ENCODE peak calls at places on chromosomes 2 and 18, in six cellular contexts. L, Q, Z, G, I and J are unnamed samples.

GRCh38 chr2:10932345-10933151 is 20.8 kb downstream of the KCNF1 start:
- DNase-seq in G (no peak), Q (no peak), L (no peak), Z (no peak), I (no peak), J (no peak)

GRCh38 chr2:106561356-106561755 is 74.2 kb downstream of the CD8B2 start:
- DNase-seq in Z (no peak), L (no peak), G (no peak), I (no peak), Q (peak), J (no peak)

GRCh38 chr18:56107821-56108485 is 520.0 kb upstream of the TCF4 start:
- DNase-seq in Z (no peak), G (no peak), Q (no peak), I (no peak), L (no peak), J (no peak)

GRCh38 chr2:217909156-217909820 is 93.5 kb downstream of the TNS1 start:
- DNase-seq in L (no peak), G (peak), I (no peak), Z (no peak), Q (no peak), J (no peak)

GRCh38 chr2:119647440-119648169 is 31.4 kb upstream of the TMEM177 start:
- DNase-seq in Q (no peak), Z (no peak), L (no peak), I (peak), G (no peak), J (no peak)

GRCh38 chr2:199602271-199602895 is 144.6 kb upstream of the SATB2 start:
- DNase-seq in I (no peak), G (peak), Z (no peak), L (peak), Q (no peak), J (no peak)

GRCh38 chr18:67199993-67200617 is 316.4 kb downstream of the DSEL start:
- DNase-seq in I (no peak), Z (no peak), G (peak), L (peak), Q (no peak), J (no peak)

GRCh38 chr18:48932462-48932818 is 18.3 kb downstream of the SMAD7 start:
- DNase-seq in Q (no peak), Z (no peak), G (no peak), I (no peak), L (no peak), J (no peak)

GRCh38 chr2:35548171-35548570 is 807.4 kb upstream of the CRIM1 start:
- DNase-seq in L (no peak), G (no peak), Z (no peak), I (no peak), Q (no peak), J (no peak)

GRCh38 chr2:67209107-67209506 is 188.0 kb upstream of the ETAA1 start:
- DNase-seq in I (no peak), Z (no peak), Q (no peak), G (no peak), L (no peak), J (no peak)

GRCh38 chr2:8260213-8260612 is 421.6 kb upstream of the ID2 start:
- DNase-seq in G (no peak), L (no peak), Q (no peak), I (no peak), Z (no peak), J (no peak)

GRCh38 chr2:128638741-128639477 is 320.2 kb upstream of the HS6ST1 start:
- DNase-seq in G (peak), Z (no peak), I (no peak), Q (no peak), L (no peak), J (peak)

GRCh38 chr2:127545796-127546195 is 10.3 kb downstream of the MYO7B start:
- DNase-seq in G (no peak), Z (no peak), Q (no peak), L (no peak), I (no peak), J (no peak)

GRCh38 chr2:222434204-222434603 is 9.9 kb downstream of the SGPP2 start:
- DNase-seq in I (no peak), Q (no peak), G (peak), Z (no peak), L (no peak), J (no peak)

GRCh38 chr2:50346586-50347351 is 685.2 kb downstream of the NRXN1 start:
- DNase-seq in Z (no peak), Q (no peak), I (no peak), L (no peak), G (peak), J (no peak)

GRCh38 chr2:188450740-188451480 is 159.2 kb downstream of the GULP1 start:
- DNase-seq in G (no peak), Q (no peak), L (no peak), Z (no peak), I (no peak), J (no peak)

GRCh38 chr2:215460682-215461081 is 24.8 kb upstream of the FN1 start:
- DNase-seq in L (no peak), I (no peak), G (no peak), Q (no peak), Z (no peak), J (no peak)

GRCh38 chr18:28816155-28816554 is 639.2 kb upstream of the CDH2 start:
- DNase-seq in Q (no peak), L (no peak), Z (no peak), I (no peak), G (no peak), J (no peak)

GRCh38 chr2:241773511-241774418 is 2.9 kb upstream of the GAL3ST2 start:
- DNase-seq in I (no peak), L (no peak), Q (no peak), G (no peak), Z (no peak), J (no peak)

GRCh38 chr2:132733119-132733518 is 63.1 kb upstream of the LYPD1 start:
- DNase-seq in Z (no peak), L (no peak), I (no peak), Q (no peak), G (no peak), J (no peak)

GRCh38 chr2:55742996-55743395 is 49.4 kb upstream of the PNPT1 start:
- DNase-seq in G (no peak), L (no peak), Z (no peak), Q (no peak), I (no peak), J (no peak)

GRCh38 chr2:180367831-180368230 is 360.7 kb upstream of the CWC22 start:
- DNase-seq in L (peak), Q (no peak), I (no peak), G (no peak), Z (no peak), J (no peak)

GRCh38 chr2:46481541-46482193 is 2.3 kb downstream of the TMEM247 start:
- DNase-seq in I (no peak), Q (no peak), Z (no peak), L (peak), G (no peak), J (no peak)

GRCh38 chr2:164597988-164598387 is 23.3 kb downstream of the GRB14 start:
- DNase-seq in Z (no peak), Q (no peak), I (no peak), L (no peak), G (no peak), J (no peak)

GRCh38 chr18:56841836-56842235 is 190.7 kb downstream of the WDR7 start:
- DNase-seq in Q (no peak), Z (no peak), L (no peak), I (no peak), G (no peak), J (no peak)

GRCh38 chr2:182870227-182870626 is 3.8 kb upstream of the FRZB start:
- DNase-seq in G (peak), Q (no peak), I (no peak), L (peak), Z (no peak), J (no peak)

GRCh38 chr18:75029456-75029855 is 179.5 kb downstream of the PTGR3 start:
- DNase-seq in I (no peak), L (no peak), Z (no peak), G (no peak), Q (no peak), J (no peak)

GRCh38 chr2:203814661-203815540 is 52.7 kb upstream of the CTLA4 start:
- DNase-seq in Q (peak), Z (no peak), L (peak), I (peak), G (peak), J (peak)

GRCh38 chr2:207768168-207768890 is 1.4 kb downstream of the FZD5 start:
- DNase-seq in L (peak), I (no peak), Z (no peak), G (peak), Q (peak), J (no peak)

GRCh38 chr2:207625014-207625755 is at the start of gene METTL21A:
- DNase-seq in G (peak), L (peak), Q (peak), I (peak), Z (no peak), J (peak)

GRCh38 chr2:70871398-70872211 is 36.0 kb upstream of the CD207 start:
- DNase-seq in Z (no peak), I (no peak), L (peak), G (peak), Q (peak), J (peak)

GRCh38 chr18:32907656-32908441 is 135.0 kb upstream of the KLHL14 start:
- DNase-seq in Q (no peak), Z (no peak), I (no peak), L (no peak), G (no peak), J (no peak)

GRCh38 chr2:144686518-144687215 is 166.7 kb upstream of the ZEB2 start:
- DNase-seq in Q (no peak), G (no peak), Z (no peak), I (no peak), L (no peak), J (no peak)

GRCh38 chr2:234950730-234951385 is 959 bp upstream of the SH3BP4 start:
- DNase-seq in Q (no peak), Z (no peak), L (no peak), I (no peak), G (peak), J (no peak)

GRCh38 chr2:32940598-32940997 is 6.2 kb upstream of the LTBP1 start:
- DNase-seq in L (no peak), I (no peak), Z (no peak), Q (no peak), G (no peak), J (no peak)

GRCh38 chr2:32941944-32942690 is 4.6 kb upstream of the LTBP1 start:
- DNase-seq in Z (no peak), Q (no peak), G (no peak), I (no peak), L (no peak), J (no peak)

GRCh38 chr2:32933756-32934095 is 13.0 kb upstream of the LTBP1 start:
- DNase-seq in L (no peak), I (no peak), G (no peak), Z (no peak), Q (no peak), J (no peak)

GRCh38 chr2:32938934-32939333 is 7.8 kb upstream of the LTBP1 start:
- DNase-seq in Q (no peak), Z (no peak), G (no peak), L (no peak), I (no peak), J (no peak)

DNA sequence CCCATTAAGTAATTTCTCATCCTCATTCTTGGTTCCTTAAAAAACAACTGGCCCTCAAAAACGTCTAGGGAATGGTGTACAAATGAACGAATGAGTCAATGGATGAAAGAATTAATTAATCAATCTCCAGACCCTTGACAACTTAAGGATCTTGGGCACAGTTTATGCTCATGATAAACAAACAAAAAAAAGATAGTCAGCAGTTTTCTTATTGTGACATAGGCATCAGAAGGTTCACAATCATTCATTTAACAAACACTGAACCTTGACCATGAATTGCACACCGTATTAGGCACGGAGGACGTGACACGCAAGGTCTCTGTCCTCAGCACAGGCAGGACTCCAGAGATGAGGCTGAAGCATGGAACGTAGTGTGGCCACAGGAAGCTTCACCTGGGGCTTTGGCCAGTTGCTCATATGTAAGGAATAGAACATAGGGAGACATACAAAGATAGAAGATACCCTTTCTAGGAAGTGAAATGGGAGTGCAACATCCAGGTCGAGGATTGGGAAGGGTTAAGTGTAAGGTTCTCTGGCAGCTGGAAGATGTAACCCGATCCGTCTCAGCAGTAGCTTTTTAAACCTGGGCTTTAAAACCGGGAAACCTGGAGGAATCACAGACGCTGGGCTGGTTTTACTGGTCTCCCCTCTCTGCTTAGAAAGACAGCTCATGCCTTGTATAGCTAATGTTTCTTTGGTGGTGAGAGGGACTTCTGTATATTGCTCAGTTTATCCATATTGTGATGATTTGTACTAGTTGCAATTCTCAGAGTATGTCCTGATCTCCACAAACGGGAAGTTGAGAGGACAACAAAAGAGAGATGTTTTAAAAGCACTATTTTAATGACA is 8.9 kb upstream of the LTBP1 start:
- DNase-seq in Z (no peak), I (no peak), G (peak), Q (no peak), L (no peak), J (no peak)
- H3K27ac ChIP-seq in Z (no peak), I (no peak), G (peak), Q (no peak), L (no peak), J (no peak)

GRCh38 chr2:232362174-232362913 is 16.2 kb upstream of the ALPP start:
- DNase-seq in Z (no peak), L (no peak), G (no peak), Q (no peak), I (no peak), J (no peak)
- H3K27ac ChIP-seq in Z (no peak), L (no peak), G (no peak), Q (no peak), I (no peak), J (no peak)

DNA sequence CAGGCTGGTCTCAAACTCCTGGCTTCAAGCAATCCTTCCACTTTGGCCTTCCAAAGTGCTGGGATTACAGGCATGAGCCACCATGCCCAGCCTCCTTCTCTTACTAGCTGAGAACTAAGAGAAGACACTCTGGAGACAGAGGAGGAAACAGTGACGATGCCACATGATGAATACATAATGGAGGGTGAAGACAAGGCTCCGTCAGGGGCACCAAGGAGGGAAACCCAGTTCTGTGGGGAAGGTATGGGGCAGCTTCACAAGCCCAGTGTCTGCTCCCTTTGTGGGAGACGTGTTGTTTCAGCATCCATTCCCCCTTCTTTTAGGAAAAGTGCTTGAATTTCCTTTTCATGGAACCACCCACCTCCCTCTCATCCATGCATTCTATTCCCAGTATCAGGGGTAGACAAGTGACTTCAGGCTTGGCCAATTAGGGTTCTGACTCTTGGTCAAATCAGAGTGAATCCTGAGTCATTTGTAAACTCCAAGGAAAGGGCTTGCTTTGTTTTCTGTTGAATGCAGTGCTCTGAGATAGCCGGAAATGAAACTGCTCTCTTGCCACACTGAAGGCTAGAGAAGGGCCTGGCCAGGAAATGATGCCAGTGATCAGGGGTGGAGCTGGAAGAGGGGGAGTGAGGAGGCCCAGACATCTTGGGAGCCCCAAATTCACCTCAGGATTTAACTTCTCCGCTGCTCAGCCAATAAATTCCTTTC is 23.7 kb downstream of the TMEM127 start:
- DNase-seq in L (no peak), Z (no peak), I (peak), Q (no peak), G (peak), J (no peak)
- H3K27ac ChIP-seq in L (no peak), Z (peak), I (peak), Q (peak), G (no peak), J (peak)

GRCh38 chr2:191169456-191170300 is 18.9 kb upstream of the STAT4 start:
- DNase-seq in Z (no peak), G (no peak), L (peak), Q (no peak), I (no peak), J (no peak)

GRCh38 chr2:191166111-191166755 is 15.4 kb upstream of the STAT4 start:
- DNase-seq in Q (no peak), Z (no peak), I (no peak), G (no peak), L (peak), J (no peak)

GRCh38 chr2:191166756-191167445 is 16.1 kb upstream of the STAT4 start:
- DNase-seq in G (no peak), Q (no peak), Z (no peak), I (no peak), L (no peak), J (no peak)

GRCh38 chr2:191170301-191170636 is 19.5 kb upstream of the STAT4 start:
- DNase-seq in Z (no peak), Q (no peak), L (peak), G (no peak), I (no peak), J (no peak)

DNA sequence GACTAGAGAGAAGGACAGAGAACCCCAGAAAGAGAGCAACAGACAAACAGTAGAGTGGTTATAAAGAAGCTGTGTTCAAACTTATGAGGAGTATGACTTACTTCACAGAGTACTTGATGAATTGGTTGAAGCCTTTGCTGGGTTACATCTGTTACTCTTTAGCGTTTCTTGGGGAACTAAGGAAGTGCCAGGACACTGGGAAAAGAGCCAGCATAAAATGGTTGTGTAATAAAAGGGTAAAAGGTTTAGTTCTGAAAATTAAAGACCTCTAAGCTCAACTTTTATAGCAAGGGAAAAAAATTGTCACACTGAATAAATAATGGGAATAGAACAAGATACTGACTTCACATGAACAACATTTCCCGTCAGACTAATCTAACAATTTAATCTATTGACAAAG is 17.0 kb upstream of the STAT4 start:
- DNase-seq in I (no peak), L (peak), Q (no peak), G (no peak), Z (no peak), J (no peak)
- H3K27ac ChIP-seq in I (no peak), L (peak), Q (no peak), G (no peak), Z (no peak), J (no peak)

GRCh38 chr2:45030553-45030952 is 21.3 kb upstream of the SIX2 start:
- DNase-seq in G (no peak), Q (no peak), L (no peak), I (no peak), Z (no peak), J (no peak)

GRCh38 chr2:45028276-45028675 is 19.0 kb upstream of the SIX2 start:
- DNase-seq in Q (no peak), I (no peak), L (peak), G (no peak), Z (no peak), J (no peak)

GRCh38 chr2:45024600-45025291 is 15.5 kb upstream of the SIX2 start:
- DNase-seq in Q (peak), I (peak), Z (no peak), L (peak), G (peak), J (no peak)

GRCh38 chr2:45029215-45029614 is 20.0 kb upstream of the SIX2 start:
- DNase-seq in L (no peak), G (no peak), I (no peak), Z (no peak), Q (no peak), J (no peak)

DNA sequence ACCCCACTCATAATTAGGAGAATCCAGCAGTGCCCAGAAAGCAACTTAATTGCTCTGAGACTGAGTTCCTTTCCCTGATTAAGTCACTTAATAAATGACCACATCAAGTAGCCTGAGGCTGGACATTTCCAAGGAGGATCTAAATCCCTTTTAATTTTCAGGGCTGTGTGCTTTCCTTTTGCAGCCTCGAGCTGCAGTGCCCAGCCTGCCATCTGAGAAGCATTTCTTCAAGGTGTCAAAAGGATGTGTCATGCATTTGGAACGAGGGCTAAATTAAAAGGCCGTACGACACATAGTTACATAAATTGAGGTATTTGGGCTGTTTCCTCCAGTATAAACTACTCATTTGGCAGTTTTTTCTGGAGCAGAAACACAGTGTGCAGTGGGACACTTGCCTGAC is 17.8 kb upstream of the SIX2 start:
- DNase-seq in G (no peak), I (no peak), Z (no peak), L (no peak), Q (no peak), J (no peak)
- H3K27ac ChIP-seq in G (no peak), I (no peak), Z (no peak), L (no peak), Q (no peak), J (no peak)

GRCh38 chr2:112812318-112813042 is 24.1 kb downstream of the IL1B start:
- DNase-seq in G (no peak), L (no peak), Z (no peak), I (no peak), Q (no peak), J (no peak)
- H3K27ac ChIP-seq in G (no peak), L (no peak), Z (no peak), I (no peak), Q (peak), J (no peak)

GRCh38 chr2:12819721-12820120 is 103.0 kb downstream of the TRIB2 start:
- DNase-seq in Z (no peak), L (no peak), Q (no peak), I (no peak), G (no peak), J (no peak)

GRCh38 chr2:12816379-12817306 is 99.9 kb downstream of the TRIB2 start:
- DNase-seq in I (no peak), Z (no peak), Q (no peak), G (no peak), L (no peak), J (no peak)

GRCh38 chr2:12819098-12819465 is 102.3 kb downstream of the TRIB2 start:
- DNase-seq in L (no peak), I (peak), Q (peak), G (peak), Z (no peak), J (no peak)

GRCh38 chr2:12817870-12818269 is 101.1 kb downstream of the TRIB2 start:
- DNase-seq in I (no peak), L (no peak), G (no peak), Q (no peak), Z (no peak), J (no peak)

GRCh38 chr2:12818416-12819097 is 101.8 kb downstream of the TRIB2 start:
- DNase-seq in L (no peak), Z (no peak), G (no peak), I (no peak), Q (no peak), J (no peak)
- H3K27ac ChIP-seq in L (no peak), Z (peak), G (no peak), I (peak), Q (peak), J (no peak)